ENCODE peak calls at places on chromosomes 13 and 19, in eight cellular contexts. P is HepG2, D is lower lobe of right lung, J is IMR-90, X is HFF-Myc, F is right atrium auricular region, Y is adipocyte, R is lung. B is an unnamed sample.

GRCh38 chr13:92806215-92806614 is 420.4 kb upstream of the GPC6 start:
- DNase-seq in P (no peak), D (no peak), J (no peak), X (no peak), F (no peak), Y (peak), R (no peak), B (no peak)

GRCh38 chr13:110519506-110519905 is 42.0 kb downstream of the RAB20 start:
- DNase-seq in P (no peak), D (no peak), J (no peak), X (no peak), F (no peak), Y (no peak), R (no peak), B (peak)

GRCh38 chr19:4707956-4708650 is 15.5 kb downstream of the DPP9 start:
- DNase-seq in P (no peak), D (no peak), J (peak), X (no peak), F (no peak), Y (peak), R (no peak), B (no peak)

GRCh38 chr13:33908111-33908510 is 90.2 kb downstream of the RFC3 start:
- DNase-seq in P (no peak), D (no peak), J (no peak), X (no peak), F (no peak), Y (no peak), R (no peak), B (no peak)

GRCh38 chr19:35395762-35396199 is 24.9 kb downstream of the GPR42 start:
- DNase-seq in P (peak), D (no peak), J (no peak), X (no peak), F (no peak), Y (peak), R (no peak), B (peak)

GRCh38 chr13:30033681-30034447 is 183.4 kb upstream of the UBL3 start:
- DNase-seq in P (no peak), D (no peak), J (peak), X (peak), F (no peak), Y (peak), R (no peak), B (no peak)

GRCh38 chr19:2254052-2254872 is 2.0 kb downstream of the JSRP1 start:
- DNase-seq in P (peak), D (no peak), J (peak), X (no peak), F (no peak), Y (peak), R (no peak), B (peak)

GRCh38 chr19:33193864-33194362 is at the start of gene LRP3:
- DNase-seq in P (no peak), D (peak), J (peak), X (no peak), F (no peak), Y (peak), R (no peak), B (peak)

GRCh38 chr13:51267581-51267980 is 45.4 kb downstream of the FAM124A start:
- DNase-seq in P (no peak), D (no peak), J (no peak), X (no peak), F (no peak), Y (no peak), R (no peak), B (no peak)

GRCh38 chr19:56252699-56253422 is 19.7 kb upstream of the EDDM13 start:
- DNase-seq in P (peak), D (peak), J (peak), X (peak), F (peak), Y (peak), R (peak), B (peak)

GRCh38 chr13:20489185-20489820 is 36.4 kb downstream of the CRYL1 start:
- DNase-seq in P (no peak), D (no peak), J (peak), X (no peak), F (no peak), Y (peak), R (no peak), B (no peak)

GRCh38 chr19:44142014-44142523 is 715 bp downstream of the ZNF234 start:
- DNase-seq in P (peak), D (no peak), J (peak), X (no peak), F (no peak), Y (peak), R (no peak), B (no peak)

GRCh38 chr13:34310539-34310938 is 492.6 kb downstream of the RFC3 start:
- DNase-seq in P (no peak), D (no peak), J (no peak), X (no peak), F (no peak), Y (no peak), R (no peak), B (no peak)

GRCh38 chr13:25253702-25254101 is 33.6 kb downstream of the MTMR6 start:
- DNase-seq in P (peak), D (no peak), J (no peak), X (no peak), F (no peak), Y (peak), R (no peak), B (no peak)

GRCh38 chr19:57075125-57075524 is 44.7 kb upstream of the USP29 start:
- DNase-seq in P (no peak), D (no peak), J (no peak), X (no peak), F (no peak), Y (no peak), R (no peak), B (no peak)

GRCh38 chr13:111632906-111633305 is 312.5 kb downstream of the TEX29 start:
- DNase-seq in P (no peak), D (no peak), J (no peak), X (no peak), F (no peak), Y (no peak), R (no peak), B (no peak)

GRCh38 chr19:37931941-37932655 is 25.1 kb downstream of the SIPA1L3 start:
- DNase-seq in P (peak), D (peak), J (peak), X (no peak), F (peak), Y (peak), R (peak), B (peak)

GRCh38 chr13:85411608-85412007 is 387.6 kb downstream of the SLITRK6 start:
- DNase-seq in P (no peak), D (no peak), J (peak), X (no peak), F (no peak), Y (peak), R (no peak), B (no peak)

GRCh38 chr19:5515737-5516136 is 52.0 kb downstream of the TINCR start:
- DNase-seq in P (no peak), D (no peak), J (no peak), X (no peak), F (no peak), Y (no peak), R (no peak), B (no peak)

DNA sequence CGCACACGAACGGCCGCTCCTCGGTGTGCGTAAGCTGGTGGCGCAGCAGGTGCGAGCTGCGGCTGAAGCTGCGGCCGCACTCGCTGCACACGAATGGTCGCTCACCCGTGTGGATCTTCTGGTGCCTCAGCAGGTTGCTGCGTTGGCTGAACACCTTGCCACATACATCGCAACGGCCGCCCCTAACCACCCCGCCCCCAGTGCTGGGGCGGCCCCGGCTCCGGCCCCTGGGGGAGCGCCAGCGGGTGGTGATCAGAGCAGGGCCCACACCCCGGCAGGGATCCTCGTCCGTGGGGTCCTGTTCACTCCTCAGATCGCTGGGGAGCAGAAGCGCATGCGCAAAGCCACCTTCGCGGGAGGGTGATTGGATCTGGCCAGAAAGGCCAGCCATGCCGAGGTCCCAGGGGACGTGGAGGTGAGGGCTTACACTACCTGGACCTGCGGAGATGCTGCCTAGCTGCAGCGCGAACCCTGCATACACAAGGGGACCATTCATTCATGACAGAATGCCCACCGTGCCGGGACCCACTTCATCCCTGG is 4.7 kb upstream of the UBE2M start:
- DNase-seq in P (no peak), D (no peak), J (no peak), X (no peak), F (no peak), Y (peak), R (no peak), B (peak)
- H3K4me3 ChIP-seq in P (no peak), D (peak), J (peak), X (peak), F (peak), Y (peak), R (no peak), B (peak)

GRCh38 chr19:15123031-15123890 is 16.1 kb downstream of the SYDE1 start:
- DNase-seq in P (no peak), D (no peak), J (no peak), X (no peak), F (no peak), Y (no peak), R (no peak), B (no peak)
- H3K4me3 ChIP-seq in P (peak), D (no peak), J (no peak), X (no peak), F (no peak), Y (peak), R (no peak), B (no peak)

DNA sequence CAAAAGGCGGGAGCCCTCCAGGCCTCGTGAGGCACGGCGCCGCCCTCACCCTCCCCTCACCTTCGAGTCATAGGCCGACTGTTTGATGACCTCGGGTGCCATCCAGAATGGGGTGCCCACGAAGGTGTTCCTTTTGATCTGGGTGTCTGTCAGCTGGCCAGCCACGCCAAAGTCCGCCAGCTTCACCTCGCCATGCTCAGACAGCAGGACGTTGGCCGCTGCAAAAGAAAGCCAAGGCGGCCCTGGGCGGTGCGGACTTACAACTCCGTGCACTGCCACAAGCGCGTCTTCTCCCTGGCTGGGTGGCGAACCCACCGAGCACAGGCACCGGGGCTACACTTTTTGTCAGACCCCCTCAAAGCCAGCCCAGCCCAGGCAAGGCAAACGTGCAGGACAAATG is 102.1 kb downstream of the STK24 start:
- DNase-seq in P (no peak), D (no peak), J (no peak), X (no peak), F (no peak), Y (no peak), R (no peak), B (no peak)
- H3K4me3 ChIP-seq in P (no peak), D (no peak), J (no peak), X (no peak), F (no peak), Y (no peak), R (no peak), B (no peak)

DNA sequence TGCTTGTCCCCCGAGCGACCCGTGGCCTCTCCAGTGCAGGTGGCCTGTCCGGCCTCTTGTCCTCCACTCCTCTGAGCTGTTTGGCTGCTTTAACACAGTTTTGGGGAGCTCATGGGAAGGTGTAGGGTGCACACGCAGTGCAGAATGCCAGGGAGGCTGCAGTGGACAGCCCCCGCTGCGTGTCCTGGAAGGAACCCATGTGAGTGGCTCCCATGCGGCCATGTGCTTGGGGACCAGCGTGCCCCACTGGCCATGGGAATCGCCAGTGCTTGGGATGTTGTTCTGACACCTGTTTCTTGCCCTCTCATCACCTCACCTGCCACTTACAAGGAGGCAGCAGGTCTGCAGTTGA is 22.6 kb upstream of the F7 start:
- DNase-seq in P (no peak), D (peak), J (no peak), X (no peak), F (no peak), Y (no peak), R (no peak), B (peak)
- H3K4me3 ChIP-seq in P (no peak), D (no peak), J (no peak), X (no peak), F (no peak), Y (no peak), R (no peak), B (no peak)

GRCh38 chr13:46032341-46032740 is 20.2 kb downstream of the ZC3H13 start:
- DNase-seq in P (no peak), D (no peak), J (no peak), X (no peak), F (no peak), Y (peak), R (no peak), B (no peak)

GRCh38 chr13:46039421-46040036 is 13.0 kb downstream of the ZC3H13 start:
- DNase-seq in P (no peak), D (no peak), J (peak), X (peak), F (no peak), Y (peak), R (no peak), B (no peak)

GRCh38 chr13:46031581-46032263 is 20.8 kb downstream of the ZC3H13 start:
- DNase-seq in P (peak), D (no peak), J (peak), X (peak), F (no peak), Y (no peak), R (no peak), B (no peak)

GRCh38 chr13:46040763-46041162 is 11.8 kb downstream of the ZC3H13 start:
- DNase-seq in P (no peak), D (no peak), J (no peak), X (no peak), F (no peak), Y (no peak), R (no peak), B (no peak)

DNA sequence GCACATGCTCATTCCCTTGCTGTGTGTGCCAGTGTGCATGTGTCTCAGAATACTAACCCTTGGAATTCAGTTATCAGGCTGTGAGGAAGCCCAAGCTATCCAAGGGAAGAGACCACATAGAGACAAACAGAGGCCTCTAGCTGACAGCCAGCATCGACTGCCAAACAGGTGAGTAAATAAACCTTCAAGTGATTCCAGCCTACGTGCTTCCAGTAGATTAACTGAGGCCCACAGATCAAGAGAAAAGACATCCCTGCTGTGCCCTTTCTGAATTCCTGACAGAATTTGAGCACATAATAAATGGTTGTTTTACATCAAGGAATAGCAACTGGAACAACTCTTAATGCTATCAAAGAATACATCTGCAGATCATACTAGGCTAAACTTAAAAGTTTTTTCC is 17.5 kb downstream of the ZC3H13 start:
- DNase-seq in P (no peak), D (no peak), J (no peak), X (no peak), F (no peak), Y (no peak), R (no peak), B (no peak)
- H3K4me3 ChIP-seq in P (no peak), D (no peak), J (no peak), X (no peak), F (no peak), Y (no peak), R (no peak), B (no peak)

GRCh38 chr19:49338023-49338677 is 2.9 kb downstream of the CD37 start:
- DNase-seq in P (no peak), D (no peak), J (no peak), X (no peak), F (no peak), Y (no peak), R (no peak), B (peak)
- H3K4me3 ChIP-seq in P (no peak), D (peak), J (no peak), X (no peak), F (peak), Y (no peak), R (no peak), B (peak)

GRCh38 chr13:112892759-112893569 is 76.0 kb upstream of the MCF2L start:
- DNase-seq in P (peak), D (peak), J (no peak), X (no peak), F (no peak), Y (no peak), R (no peak), B (peak)
- H3K4me3 ChIP-seq in P (peak), D (peak), J (no peak), X (no peak), F (no peak), Y (no peak), R (no peak), B (no peak)

GRCh38 chr19:47848425-47848824 is 10.6 kb upstream of the TPRX2 start:
- DNase-seq in P (no peak), D (no peak), J (no peak), X (no peak), F (no peak), Y (no peak), R (no peak), B (no peak)
- H3K4me3 ChIP-seq in P (no peak), D (no peak), J (no peak), X (no peak), F (no peak), Y (no peak), R (no peak), B (no peak)

GRCh38 chr13:45258339-45258685 is 57.5 kb upstream of the KCTD4 start:
- DNase-seq in P (peak), D (peak), J (no peak), X (no peak), F (no peak), Y (peak), R (peak), B (no peak)
- H3K4me3 ChIP-seq in P (no peak), D (no peak), J (no peak), X (no peak), F (no peak), Y (peak), R (no peak), B (no peak)

GRCh38 chr19:41552558-41552957 is 23.4 kb upstream of the CEACAM21 start:
- DNase-seq in P (no peak), D (no peak), J (no peak), X (no peak), F (no peak), Y (no peak), R (no peak), B (no peak)
- H3K4me3 ChIP-seq in P (no peak), D (peak), J (no peak), X (no peak), F (no peak), Y (no peak), R (no peak), B (no peak)

B was measured in kidney.